ENCODE peak calls at places on chromosomes 7 and 10, in eight cellular contexts. N is DND-41; W is activated naive CD8-positive, alpha-beta T cell treated with anti-CD3 and anti-CD28 coated beads, Interleukin-2, amount 50 U/mL, for 24 hours; U is heart right ventricle; J is LoVo; H is GF-D8; F is activated CD8-positive, alpha-beta T cell treated with anti-CD3 and anti-CD28 coated beads for 36 hours; Z is GM23248. S is an unnamed sample.

GRCh38 chr7:104903044-104903443 is 111.0 kb upstream of the KMT2E start:
- DNase-seq in N (no peak), W (no peak), U (no peak), J (no peak), H (no peak), F (no peak), Z (peak; percentile 56), S (no peak)

GRCh38 chr10:44300666-44301649 is 83.9 kb downstream of the CXCL12 start:
- DNase-seq in N (no peak), W (no peak), U (no peak), J (peak; percentile 59), H (no peak), F (peak; percentile 14), Z (peak; percentile 98), S (peak; percentile 100)

GRCh38 chr7:68235937-68236336 is 1239.3 kb downstream of the TYW1 start:
- DNase-seq in N (no peak), W (no peak), U (no peak), J (no peak), H (no peak), F (no peak), Z (no peak), S (peak; percentile 18)

GRCh38 chr10:28291881-28292297 is 11.0 kb downstream of the MPP7 start:
- DNase-seq in N (no peak), W (peak; percentile 45), U (no peak), J (peak; percentile 9), H (no peak), F (peak; percentile 82), Z (peak; percentile 84), S (peak; percentile 92)

GRCh38 chr10:15901889-15902288 is 41.6 kb upstream of the MINDY3 start:
- DNase-seq in N (no peak), W (no peak), U (no peak), J (no peak), H (no peak), F (no peak), Z (no peak), S (no peak)

GRCh38 chr7:1045727-1046063 is 1.3 kb downstream of the GPR146 start:
- DNase-seq in N (no peak), W (no peak), U (no peak), J (no peak), H (no peak), F (no peak), Z (no peak), S (no peak)

GRCh38 chr10:87626422-87626892 is 33.2 kb upstream of the PAPSS2 start:
- DNase-seq in N (no peak), W (no peak), U (no peak), J (no peak), H (no peak), F (no peak), Z (no peak), S (no peak)

GRCh38 chr7:45978731-45979211 is 57.7 kb upstream of the IGFBP3 start:
- DNase-seq in N (no peak), W (no peak), U (no peak), J (no peak), H (no peak), F (no peak), Z (peak; percentile 60), S (peak; percentile 34)

GRCh38 chr10:36629476-36629875 is 495.9 kb upstream of the ANKRD30A start:
- DNase-seq in N (no peak), W (no peak), U (no peak), J (no peak), H (no peak), F (no peak), Z (no peak), S (no peak)

GRCh38 chr10:13718820-13719219 is 132.1 kb downstream of the PRPF18 start:
- DNase-seq in N (no peak), W (no peak), U (no peak), J (no peak), H (no peak), F (no peak), Z (no peak), S (no peak)

S was measured in renal cortical epithelial cell.